ENCODE peak calls at places on chromosomes 3 and 15, in ten cellular contexts. One of them, this sample, is unnamed.

GRCh38 chr15:90939756-90940155 is 4.7 kb downstream of the UNC45A start:
- DNase-seq in activated CD4-positive, alpha-beta T cell treated with anti-CD3 and anti-CD28 coated beads, Interleukin-2, amount 50 U/mL, for 1 hour: no peak
- DNase-seq in Peyer's patch: no peak
- DNase-seq in dorsolateral prefrontal cortex: no peak
- DNase-seq in neuronal stem cell: no peak
- DNase-seq in substantia nigra: no peak
- DNase-seq in germinal center: no peak
- DNase-seq in cardiac muscle cell: no peak
- DNase-seq in central memory CD4-positive, alpha-beta T cell: no peak
- DNase-seq in T-helper 2 cell: no peak
- DNase-seq in this sample: no peak

GRCh38 chr3:185216587-185216918 is 37.3 kb downstream of the EHHADH start:
- DNase-seq in activated CD4-positive, alpha-beta T cell treated with anti-CD3 and anti-CD28 coated beads, Interleukin-2, amount 50 U/mL, for 1 hour: no peak
- DNase-seq in dorsolateral prefrontal cortex: no peak
- DNase-seq in germinal center: no peak
- DNase-seq in central memory CD4-positive, alpha-beta T cell: no peak
- DNase-seq in cardiac muscle cell: peak; percentile 23
- DNase-seq in T-helper 2 cell: no peak
- DNase-seq in substantia nigra: no peak
- DNase-seq in neuronal stem cell: no peak
- DNase-seq in Peyer's patch: no peak
- DNase-seq in this sample: no peak

GRCh38 chr3:15029625-15030024 is 35.5 kb downstream of the MRPS25 start:
- DNase-seq in T-helper 2 cell: no peak
- DNase-seq in substantia nigra: no peak
- DNase-seq in Peyer's patch: no peak
- DNase-seq in activated CD4-positive, alpha-beta T cell treated with anti-CD3 and anti-CD28 coated beads, Interleukin-2, amount 50 U/mL, for 1 hour: no peak
- DNase-seq in germinal center: no peak
- DNase-seq in neuronal stem cell: no peak
- DNase-seq in dorsolateral prefrontal cortex: no peak
- DNase-seq in central memory CD4-positive, alpha-beta T cell: no peak
- DNase-seq in cardiac muscle cell: no peak
- DNase-seq in this sample: no peak

GRCh38 chr15:62390793-62391543 is 225.9 kb upstream of the C2CD4B start:
- DNase-seq in substantia nigra: peak; percentile 22
- DNase-seq in neuronal stem cell: peak; percentile 44
- DNase-seq in activated CD4-positive, alpha-beta T cell treated with anti-CD3 and anti-CD28 coated beads, Interleukin-2, amount 50 U/mL, for 1 hour: peak; percentile 2
- DNase-seq in T-helper 2 cell: no peak
- DNase-seq in dorsolateral prefrontal cortex: peak; percentile 59
- DNase-seq in cardiac muscle cell: peak; percentile 48
- DNase-seq in germinal center: peak; percentile 29
- DNase-seq in Peyer's patch: peak; percentile 60
- DNase-seq in central memory CD4-positive, alpha-beta T cell: peak; percentile 8
- DNase-seq in this sample: peak; percentile 78

GRCh38 chr3:107001635-107002034 is 375.6 kb upstream of the CCDC54 start:
- DNase-seq in dorsolateral prefrontal cortex: no peak
- DNase-seq in activated CD4-positive, alpha-beta T cell treated with anti-CD3 and anti-CD28 coated beads, Interleukin-2, amount 50 U/mL, for 1 hour: no peak
- DNase-seq in Peyer's patch: no peak
- DNase-seq in neuronal stem cell: no peak
- DNase-seq in germinal center: no peak
- DNase-seq in substantia nigra: no peak
- DNase-seq in cardiac muscle cell: no peak
- DNase-seq in central memory CD4-positive, alpha-beta T cell: no peak
- DNase-seq in T-helper 2 cell: no peak
- DNase-seq in this sample: no peak

GRCh38 chr3:189903562-189904250 is 217.0 kb downstream of the P3H2 start:
- DNase-seq in central memory CD4-positive, alpha-beta T cell: no peak
- DNase-seq in dorsolateral prefrontal cortex: no peak
- DNase-seq in activated CD4-positive, alpha-beta T cell treated with anti-CD3 and anti-CD28 coated beads, Interleukin-2, amount 50 U/mL, for 1 hour: no peak
- DNase-seq in germinal center: no peak
- DNase-seq in T-helper 2 cell: no peak
- DNase-seq in substantia nigra: no peak
- DNase-seq in neuronal stem cell: no peak
- DNase-seq in Peyer's patch: no peak
- DNase-seq in cardiac muscle cell: peak; percentile 45
- DNase-seq in this sample: no peak

GRCh38 chr3:162718697-162719096 is 1222.1 kb downstream of the OTOL1 start:
- DNase-seq in germinal center: no peak
- DNase-seq in T-helper 2 cell: no peak
- DNase-seq in neuronal stem cell: no peak
- DNase-seq in cardiac muscle cell: peak; percentile 2
- DNase-seq in dorsolateral prefrontal cortex: no peak
- DNase-seq in central memory CD4-positive, alpha-beta T cell: no peak
- DNase-seq in activated CD4-positive, alpha-beta T cell treated with anti-CD3 and anti-CD28 coated beads, Interleukin-2, amount 50 U/mL, for 1 hour: no peak
- DNase-seq in Peyer's patch: no peak
- DNase-seq in substantia nigra: no peak
- DNase-seq in this sample: no peak

GRCh38 chr3:186097663-186098451 is 11.0 kb downstream of the ETV5 start:
- DNase-seq in activated CD4-positive, alpha-beta T cell treated with anti-CD3 and anti-CD28 coated beads, Interleukin-2, amount 50 U/mL, for 1 hour: no peak
- DNase-seq in central memory CD4-positive, alpha-beta T cell: no peak
- DNase-seq in germinal center: no peak
- DNase-seq in neuronal stem cell: peak; percentile 96
- DNase-seq in cardiac muscle cell: peak; percentile 93
- DNase-seq in substantia nigra: peak; percentile 77
- DNase-seq in Peyer's patch: peak; percentile 67
- DNase-seq in T-helper 2 cell: no peak
- DNase-seq in dorsolateral prefrontal cortex: peak; percentile 82
- DNase-seq in this sample: no peak

GRCh38 chr3:16186565-16186964 is 12.1 kb downstream of the GALNT15 start:
- DNase-seq in central memory CD4-positive, alpha-beta T cell: no peak
- DNase-seq in neuronal stem cell: no peak
- DNase-seq in dorsolateral prefrontal cortex: no peak
- DNase-seq in Peyer's patch: no peak
- DNase-seq in cardiac muscle cell: no peak
- DNase-seq in T-helper 2 cell: no peak
- DNase-seq in activated CD4-positive, alpha-beta T cell treated with anti-CD3 and anti-CD28 coated beads, Interleukin-2, amount 50 U/mL, for 1 hour: no peak
- DNase-seq in germinal center: no peak
- DNase-seq in substantia nigra: no peak
- DNase-seq in this sample: no peak

GRCh38 chr3:13517253-13517977 is 31.5 kb upstream of the FBLN2 start:
- DNase-seq in dorsolateral prefrontal cortex: no peak
- DNase-seq in Peyer's patch: no peak
- DNase-seq in central memory CD4-positive, alpha-beta T cell: no peak
- DNase-seq in activated CD4-positive, alpha-beta T cell treated with anti-CD3 and anti-CD28 coated beads, Interleukin-2, amount 50 U/mL, for 1 hour: no peak
- DNase-seq in T-helper 2 cell: no peak
- DNase-seq in neuronal stem cell: no peak
- DNase-seq in substantia nigra: no peak
- DNase-seq in cardiac muscle cell: no peak
- DNase-seq in germinal center: no peak
- DNase-seq in this sample: no peak

GRCh38 chr3:76841750-76842149 is 198.1 kb upstream of the ROBO2 start:
- DNase-seq in substantia nigra: no peak
- DNase-seq in central memory CD4-positive, alpha-beta T cell: no peak
- DNase-seq in cardiac muscle cell: no peak
- DNase-seq in T-helper 2 cell: no peak
- DNase-seq in dorsolateral prefrontal cortex: no peak
- DNase-seq in germinal center: no peak
- DNase-seq in neuronal stem cell: no peak
- DNase-seq in activated CD4-positive, alpha-beta T cell treated with anti-CD3 and anti-CD28 coated beads, Interleukin-2, amount 50 U/mL, for 1 hour: no peak
- DNase-seq in Peyer's patch: no peak
- DNase-seq in this sample: no peak

GRCh38 chr15:63065262-63066234 is 23.0 kb downstream of the TPM1 start:
- DNase-seq in central memory CD4-positive, alpha-beta T cell: no peak
- DNase-seq in Peyer's patch: no peak
- DNase-seq in dorsolateral prefrontal cortex: no peak
- DNase-seq in cardiac muscle cell: no peak
- DNase-seq in germinal center: no peak
- DNase-seq in substantia nigra: no peak
- DNase-seq in activated CD4-positive, alpha-beta T cell treated with anti-CD3 and anti-CD28 coated beads, Interleukin-2, amount 50 U/mL, for 1 hour: no peak
- DNase-seq in neuronal stem cell: no peak
- DNase-seq in T-helper 2 cell: no peak
- DNase-seq in this sample: no peak

GRCh38 chr3:45105855-45106655 is 40.1 kb downstream of the CDCP1 start:
- DNase-seq in substantia nigra: no peak
- DNase-seq in dorsolateral prefrontal cortex: no peak
- DNase-seq in T-helper 2 cell: peak; percentile 73
- DNase-seq in germinal center: no peak
- DNase-seq in Peyer's patch: peak; percentile 74
- DNase-seq in cardiac muscle cell: peak; percentile 79
- DNase-seq in central memory CD4-positive, alpha-beta T cell: peak; percentile 78
- DNase-seq in neuronal stem cell: no peak
- DNase-seq in activated CD4-positive, alpha-beta T cell treated with anti-CD3 and anti-CD28 coated beads, Interleukin-2, amount 50 U/mL, for 1 hour: peak; percentile 54
- DNase-seq in this sample: no peak

GRCh38 chr3:153443961-153444360 is 281.9 kb downstream of the RAP2B start:
- DNase-seq in germinal center: no peak
- DNase-seq in T-helper 2 cell: no peak
- DNase-seq in Peyer's patch: no peak
- DNase-seq in activated CD4-positive, alpha-beta T cell treated with anti-CD3 and anti-CD28 coated beads, Interleukin-2, amount 50 U/mL, for 1 hour: no peak
- DNase-seq in cardiac muscle cell: peak; percentile 32
- DNase-seq in substantia nigra: no peak
- DNase-seq in dorsolateral prefrontal cortex: no peak
- DNase-seq in neuronal stem cell: no peak
- DNase-seq in central memory CD4-positive, alpha-beta T cell: no peak
- DNase-seq in this sample: no peak

GRCh38 chr3:172520332-172520831 is 2.8 kb downstream of the TNFSF10 start:
- DNase-seq in dorsolateral prefrontal cortex: no peak
- DNase-seq in substantia nigra: no peak
- DNase-seq in central memory CD4-positive, alpha-beta T cell: no peak
- DNase-seq in activated CD4-positive, alpha-beta T cell treated with anti-CD3 and anti-CD28 coated beads, Interleukin-2, amount 50 U/mL, for 1 hour: no peak
- DNase-seq in Peyer's patch: no peak
- DNase-seq in germinal center: no peak
- DNase-seq in neuronal stem cell: no peak
- DNase-seq in T-helper 2 cell: no peak
- DNase-seq in cardiac muscle cell: peak; percentile 29
- DNase-seq in this sample: no peak

GRCh38 chr15:89971592-89971997 is 29.5 kb upstream of the ZNF710 start:
- DNase-seq in central memory CD4-positive, alpha-beta T cell: peak; percentile 18
- DNase-seq in dorsolateral prefrontal cortex: peak; percentile 48
- DNase-seq in neuronal stem cell: peak; percentile 41
- DNase-seq in germinal center: peak; percentile 70
- DNase-seq in cardiac muscle cell: peak; percentile 70
- DNase-seq in Peyer's patch: peak; percentile 84
- DNase-seq in T-helper 2 cell: peak; percentile 5
- DNase-seq in activated CD4-positive, alpha-beta T cell treated with anti-CD3 and anti-CD28 coated beads, Interleukin-2, amount 50 U/mL, for 1 hour: peak; percentile 43
- DNase-seq in substantia nigra: no peak
- DNase-seq in this sample: no peak